ENCODE peak calls at places on chromosome 20, in nine cellular contexts. N, H, B, L, G, S, T, J and V are unnamed samples.

GRCh38 chr20:31587545-31588389 is 17.3 kb upstream of the ID1 start:
- DNase-seq in N (no peak), H (no peak), B (no peak), L (no peak), G (no peak), S (peak), T (peak), J (peak), V (no peak)

GRCh38 chr20:16654858-16655257 is 75.0 kb upstream of the SNRPB2 start:
- DNase-seq in N (no peak), H (no peak), B (no peak), L (no peak), G (no peak), S (no peak), T (no peak), J (no peak), V (no peak)

GRCh38 chr20:50354690-50355592 is 155.2 kb upstream of the PTPN1 start:
- DNase-seq in N (no peak), H (no peak), B (no peak), L (no peak), G (no peak), S (no peak), T (no peak), J (no peak), V (peak)

GRCh38 chr20:53547664-53548239 is 45.9 kb downstream of the ZNF217 start:
- DNase-seq in N (peak), H (no peak), B (peak), L (peak), G (peak), S (peak), T (peak), J (peak), V (peak)

GRCh38 chr20:36574278-36575065 is 1.1 kb downstream of the TGIF2 start:
- DNase-seq in N (no peak), H (peak), B (no peak), L (peak), G (no peak), S (no peak), T (peak), J (peak), V (peak)

GRCh38 chr20:2706688-2707352 is 14.2 kb downstream of the EBF4 start:
- DNase-seq in N (no peak), H (no peak), B (no peak), L (no peak), G (no peak), S (no peak), T (no peak), J (no peak), V (no peak)

GRCh38 chr20:6122873-6123649 is at the start of gene FERMT1:
- DNase-seq in N (peak), H (no peak), B (peak), L (peak), G (no peak), S (no peak), T (peak), J (peak), V (peak)

GRCh38 chr20:11993886-11994466 is 76.3 kb downstream of the BTBD3 start:
- DNase-seq in N (no peak), H (no peak), B (no peak), L (no peak), G (no peak), S (no peak), T (no peak), J (no peak), V (no peak)

GRCh38 chr20:57391439-57392129 is 388 bp downstream of the RBM38 start:
- DNase-seq in N (no peak), H (no peak), B (no peak), L (no peak), G (peak), S (no peak), T (peak), J (peak), V (no peak)

GRCh38 chr20:60246751-60247150 is 288.5 kb downstream of the CDH26 start:
- DNase-seq in N (no peak), H (no peak), B (no peak), L (no peak), G (no peak), S (no peak), T (no peak), J (no peak), V (no peak)

GRCh38 chr20:51480507-51481270 is 61.8 kb downstream of the NFATC2 start:
- DNase-seq in N (no peak), H (peak), B (no peak), L (no peak), G (no peak), S (no peak), T (no peak), J (no peak), V (no peak)

GRCh38 chr20:43385914-43386313 is 71.8 kb upstream of the SRSF6 start:
- DNase-seq in N (no peak), H (no peak), B (no peak), L (no peak), G (no peak), S (no peak), T (no peak), J (no peak), V (no peak)

GRCh38 chr20:17565164-17565845 is 4.6 kb upstream of the DSTN start:
- DNase-seq in N (no peak), H (no peak), B (no peak), L (no peak), G (no peak), S (no peak), T (no peak), J (peak), V (peak)

GRCh38 chr20:22836877-22837276 is 198.2 kb upstream of the SSTR4 start:
- DNase-seq in N (no peak), H (no peak), B (no peak), L (no peak), G (no peak), S (no peak), T (peak), J (no peak), V (peak)

GRCh38 chr20:37335642-37336368 is 10.1 kb upstream of the SRC start:
- DNase-seq in N (no peak), H (no peak), B (no peak), L (no peak), G (no peak), S (no peak), T (no peak), J (peak), V (no peak)

GRCh38 chr20:56552911-56553629 is 20.0 kb downstream of the FAM209B start:
- DNase-seq in N (no peak), H (no peak), B (no peak), L (no peak), G (no peak), S (no peak), T (no peak), J (no peak), V (no peak)

GRCh38 chr20:53077373-53078205 is 105.4 kb downstream of the TSHZ2 start:
- DNase-seq in N (peak), H (no peak), B (no peak), L (peak), G (no peak), S (no peak), T (peak), J (peak), V (peak)

GRCh38 chr20:24970743-24971142 is 21.7 kb downstream of the CST7 start:
- DNase-seq in N (no peak), H (no peak), B (no peak), L (no peak), G (no peak), S (no peak), T (no peak), J (no peak), V (no peak)

GRCh38 chr20:62822788-62823651 is 6.2 kb downstream of the COL9A3 start:
- DNase-seq in N (no peak), H (no peak), B (no peak), L (no peak), G (peak), S (no peak), T (no peak), J (no peak), V (no peak)

GRCh38 chr20:38145094-38146075 is 19.7 kb downstream of the TGM2 start:
- DNase-seq in N (no peak), H (no peak), B (no peak), L (no peak), G (no peak), S (no peak), T (no peak), J (peak), V (no peak)

GRCh38 chr20:31473331-31474096 is 1.4 kb downstream of the DEFB124 start:
- DNase-seq in N (no peak), H (no peak), B (no peak), L (no peak), G (no peak), S (no peak), T (peak), J (no peak), V (no peak)

GRCh38 chr20:22449115-22449973 is 135.0 kb downstream of the FOXA2 start:
- DNase-seq in N (no peak), H (no peak), B (no peak), L (no peak), G (peak), S (no peak), T (no peak), J (no peak), V (no peak)

GRCh38 chr20:49501917-49502316 is 19.4 kb upstream of the KCNB1 start:
- DNase-seq in N (no peak), H (no peak), B (no peak), L (no peak), G (no peak), S (no peak), T (peak), J (peak), V (no peak)